ENCODE peak calls at places on chromosome 5, in seven cellular contexts. F, Q, R, Z, G, S and D are unnamed samples.

GRCh38 chr5:98474211-98474610 is 299.3 kb upstream of the RGMB start:
- DNase-seq in F (no peak), Q (no peak), R (no peak), Z (no peak), G (no peak), S (no peak), D (no peak)

GRCh38 chr5:68187268-68188055 is 28.1 kb upstream of the PIK3R1 start:
- DNase-seq in F (no peak), Q (peak), R (peak), Z (peak), G (peak), S (no peak), D (no peak)

GRCh38 chr5:1788828-1789227 is 10.8 kb downstream of the MRPL36 start:
- DNase-seq in F (no peak), Q (peak), R (no peak), Z (no peak), G (no peak), S (no peak), D (no peak)

GRCh38 chr5:177198738-177199137 is 65.2 kb downstream of the NSD1 start:
- DNase-seq in F (no peak), Q (no peak), R (no peak), Z (no peak), G (no peak), S (no peak), D (no peak)

GRCh38 chr5:9544502-9545300 is 1.2 kb downstream of the SEMA5A start:
- DNase-seq in F (peak), Q (peak), R (peak), Z (peak), G (peak), S (no peak), D (no peak)

GRCh38 chr5:103487253-103487652 is 75.3 kb downstream of the NUDT12 start:
- DNase-seq in F (no peak), Q (no peak), R (no peak), Z (no peak), G (no peak), S (no peak), D (no peak)

GRCh38 chr5:61673007-61673735 is 341.1 kb downstream of the ZSWIM6 start:
- DNase-seq in F (peak), Q (peak), R (peak), Z (peak), G (no peak), S (no peak), D (no peak)

GRCh38 chr5:34709861-34710673 is 53.9 kb downstream of the RAI14 start:
- DNase-seq in F (no peak), Q (no peak), R (no peak), Z (no peak), G (no peak), S (no peak), D (no peak)

GRCh38 chr5:76874088-76874581 is 24.3 kb downstream of the S100Z start:
- DNase-seq in F (no peak), Q (no peak), R (no peak), Z (no peak), G (no peak), S (no peak), D (no peak)

GRCh38 chr5:40333459-40334241 is 346.1 kb upstream of the PTGER4 start:
- DNase-seq in F (no peak), Q (no peak), R (no peak), Z (no peak), G (no peak), S (no peak), D (no peak)

GRCh38 chr5:107705390-107706014 is 34.8 kb upstream of the EFNA5 start:
- DNase-seq in F (no peak), Q (no peak), R (no peak), Z (no peak), G (no peak), S (no peak), D (no peak)

GRCh38 chr5:53714324-53715010 is 154.0 kb downstream of the NDUFS4 start:
- DNase-seq in F (no peak), Q (no peak), R (no peak), Z (no peak), G (no peak), S (no peak), D (no peak)

GRCh38 chr5:81856948-81857928 is 106.3 kb upstream of the SSBP2 start:
- DNase-seq in F (no peak), Q (peak), R (peak), Z (peak), G (peak), S (no peak), D (no peak)

GRCh38 chr5:58133631-58134296 is 326.1 kb downstream of the PLK2 start:
- DNase-seq in F (no peak), Q (no peak), R (no peak), Z (no peak), G (no peak), S (no peak), D (no peak)

GRCh38 chr5:66378407-66378806 is 217.8 kb upstream of the MAST4 start:
- DNase-seq in F (no peak), Q (no peak), R (no peak), Z (no peak), G (no peak), S (no peak), D (no peak)

GRCh38 chr5:132009706-132010405 is 1.6 kb downstream of the ACSL6 start:
- DNase-seq in F (no peak), Q (peak), R (peak), Z (no peak), G (no peak), S (no peak), D (no peak)

GRCh38 chr5:106321242-106321641 is 1349.5 kb downstream of the EFNA5 start:
- DNase-seq in F (no peak), Q (no peak), R (no peak), Z (no peak), G (no peak), S (no peak), D (no peak)

GRCh38 chr5:35233121-35233520 is 2.8 kb upstream of the PRLR start:
- DNase-seq in F (no peak), Q (no peak), R (no peak), Z (no peak), G (no peak), S (no peak), D (no peak)

GRCh38 chr5:102691434-102691833 is 63.7 kb upstream of the PAM start:
- DNase-seq in F (no peak), Q (no peak), R (peak), Z (no peak), G (no peak), S (no peak), D (no peak)

GRCh38 chr5:141564216-141564692 is 54.5 kb downstream of the DIAPH1 start:
- DNase-seq in F (peak), Q (peak), R (peak), Z (peak), G (peak), S (peak), D (no peak)

GRCh38 chr5:138022912-138023311 is 10.0 kb downstream of the FAM13B start:
- DNase-seq in F (no peak), Q (no peak), R (no peak), Z (no peak), G (no peak), S (no peak), D (no peak)

GRCh38 chr5:43631182-43631910 is 28.4 kb downstream of the NNT start:
- DNase-seq in F (peak), Q (peak), R (peak), Z (peak), G (peak), S (no peak), D (peak)

GRCh38 chr5:163460562-163461176 is at the start of gene HMMR:
- DNase-seq in F (peak), Q (peak), R (no peak), Z (no peak), G (no peak), S (no peak), D (no peak)

GRCh38 chr5:154301726-154302125 is 111.2 kb downstream of the GALNT10 start:
- DNase-seq in F (no peak), Q (no peak), R (no peak), Z (no peak), G (peak), S (no peak), D (no peak)

GRCh38 chr5:95861221-95861857 is 38.8 kb upstream of the GLRX start:
- DNase-seq in F (peak), Q (no peak), R (peak), Z (peak), G (peak), S (no peak), D (no peak)

GRCh38 chr5:154390096-154390495 is 55.7 kb upstream of the SAP30L start:
- DNase-seq in F (no peak), Q (no peak), R (no peak), Z (no peak), G (no peak), S (no peak), D (no peak)

GRCh38 chr5:56097055-56097454 is 102.3 kb upstream of the IL6ST start:
- DNase-seq in F (no peak), Q (no peak), R (no peak), Z (no peak), G (no peak), S (no peak), D (no peak)

GRCh38 chr5:175555168-175555745 is 76.9 kb downstream of the SFXN1 start:
- DNase-seq in F (no peak), Q (no peak), R (no peak), Z (no peak), G (no peak), S (no peak), D (no peak)

GRCh38 chr5:163565492-163565891 is 60.1 kb downstream of the MAT2B start:
- DNase-seq in F (no peak), Q (peak), R (no peak), Z (no peak), G (no peak), S (no peak), D (no peak)

GRCh38 chr5:54517512-54518145 is at the start of gene SNX18:
- DNase-seq in F (peak), Q (peak), R (peak), Z (peak), G (peak), S (peak), D (peak)

GRCh38 chr5:172640822-172641358 is at the start of gene NEURL1B:
- DNase-seq in F (peak), Q (peak), R (peak), Z (peak), G (peak), S (no peak), D (no peak)

GRCh38 chr5:32866138-32866537 is 155.0 kb downstream of the NPR3 start:
- DNase-seq in F (no peak), Q (no peak), R (no peak), Z (no peak), G (no peak), S (no peak), D (no peak)

GRCh38 chr5:113343343-113343742 is 91.4 kb downstream of the TSSK1B start:
- DNase-seq in F (no peak), Q (no peak), R (peak), Z (no peak), G (no peak), S (no peak), D (no peak)

GRCh38 chr5:67350600-67351315 is 154.2 kb upstream of the CD180 start:
- DNase-seq in F (peak), Q (no peak), R (peak), Z (no peak), G (no peak), S (no peak), D (no peak)

GRCh38 chr5:171336486-171337206 is 27.6 kb downstream of the TLX3 start:
- DNase-seq in F (no peak), Q (peak), R (peak), Z (peak), G (peak), S (no peak), D (no peak)